ENCODE peak calls at places on chromosomes 1 and 21, in nine cellular contexts. I is tibial nerve, B is transverse colon, P is GM12892, Y is H54, O is GM12891, Q is body of pancreas, D is A549, U is heart left ventricle. E is an unnamed sample.

GRCh38 chr21:25970254-25970930 is 200.2 kb downstream of the APP start:
- DNase-seq in I (no peak), B (no peak), P (no peak), Y (no peak), O (no peak), Q (no peak), D (no peak), U (no peak), E (no peak)

GRCh38 chr21:43731891-43732711 is 13.2 kb downstream of the PDXK start:
- DNase-seq in I (peak), B (no peak), P (no peak), Y (no peak), O (no peak), Q (no peak), D (no peak), U (no peak), E (no peak)

GRCh38 chr1:116316373-116316772 is 56.7 kb upstream of the ATP1A1 start:
- DNase-seq in I (no peak), B (no peak), P (no peak), Y (no peak), O (no peak), Q (peak), D (no peak), U (no peak), E (no peak)

GRCh38 chr1:33470495-33471012 is 1.9 kb upstream of the ZSCAN20 start:
- DNase-seq in I (peak), B (peak), P (peak), Y (peak), O (peak), Q (peak), D (peak), U (peak), E (peak)

GRCh38 chr1:245798367-245798747 is 643.6 kb downstream of the KIF26B start:
- DNase-seq in I (no peak), B (no peak), P (no peak), Y (no peak), O (no peak), Q (no peak), D (no peak), U (no peak), E (no peak)

GRCh38 chr1:3066826-3067225 is 2.2 kb upstream of the PRDM16 start:
- DNase-seq in I (no peak), B (no peak), P (no peak), Y (no peak), O (no peak), Q (peak), D (no peak), U (peak), E (peak)

GRCh38 chr21:39182484-39183271 is 573 bp downstream of the PSMG1 start:
- DNase-seq in I (no peak), B (peak), P (no peak), Y (no peak), O (no peak), Q (no peak), D (peak), U (no peak), E (no peak)

GRCh38 chr1:216627252-216627651 is 96.0 kb downstream of the ESRRG start:
- DNase-seq in I (no peak), B (no peak), P (no peak), Y (no peak), O (no peak), Q (no peak), D (no peak), U (no peak), E (no peak)

GRCh38 chr1:77095231-77095630 is 124.0 kb downstream of the PIGK start:
- DNase-seq in I (no peak), B (no peak), P (no peak), Y (no peak), O (no peak), Q (no peak), D (no peak), U (no peak), E (no peak)

GRCh38 chr1:194331758-194332157 is 1145.3 kb upstream of the B3GALT2 start:
- DNase-seq in I (no peak), B (no peak), P (no peak), Y (no peak), O (no peak), Q (no peak), D (no peak), U (no peak), E (no peak)

GRCh38 chr1:29575826-29576225 is 339.5 kb downstream of the PTPRU start:
- DNase-seq in I (no peak), B (no peak), P (no peak), Y (no peak), O (no peak), Q (no peak), D (no peak), U (no peak), E (no peak)

GRCh38 chr1:85464497-85465098 is 361 bp downstream of the DDAH1 start:
- DNase-seq in I (peak), B (peak), P (peak), Y (peak), O (peak), Q (peak), D (peak), U (peak), E (peak)

GRCh38 chr1:8431028-8431427 is 113.1 kb downstream of the SLC45A1 start:
- DNase-seq in I (no peak), B (no peak), P (no peak), Y (no peak), O (no peak), Q (no peak), D (no peak), U (no peak), E (no peak)

GRCh38 chr1:33971018-33971710 is 107.3 kb downstream of the HMGB4 start:
- DNase-seq in I (no peak), B (no peak), P (no peak), Y (no peak), O (no peak), Q (peak), D (no peak), U (no peak), E (no peak)

GRCh38 chr1:3907621-3908165 is 7.6 kb upstream of the C1orf174 start:
- DNase-seq in I (no peak), B (no peak), P (no peak), Y (no peak), O (no peak), Q (no peak), D (no peak), U (peak), E (peak)

GRCh38 chr1:238581332-238581731 is 690.6 kb upstream of the ZP4 start:
- DNase-seq in I (no peak), B (no peak), P (no peak), Y (no peak), O (no peak), Q (no peak), D (no peak), U (no peak), E (no peak)

GRCh38 chr1:54965624-54966340 is 14.6 kb upstream of the TMEM61 start:
- DNase-seq in I (peak), B (peak), P (no peak), Y (no peak), O (no peak), Q (peak), D (no peak), U (no peak), E (peak)

GRCh38 chr1:64743954-64744491 is 852 bp upstream of the RAVER2 start:
- DNase-seq in I (no peak), B (no peak), P (no peak), Y (no peak), O (peak), Q (no peak), D (no peak), U (no peak), E (no peak)

GRCh38 chr21:42538479-42539275 is 25.0 kb downstream of the SLC37A1 start:
- DNase-seq in I (no peak), B (no peak), P (no peak), Y (no peak), O (no peak), Q (no peak), D (no peak), U (peak), E (no peak)

GRCh38 chr1:65467536-65467935 is 47.1 kb downstream of the LEPR start:
- DNase-seq in I (no peak), B (no peak), P (no peak), Y (no peak), O (no peak), Q (peak), D (peak), U (no peak), E (no peak)

GRCh38 chr1:157274698-157275534 is 136.7 kb upstream of the ETV3 start:
- DNase-seq in I (no peak), B (no peak), P (no peak), Y (no peak), O (no peak), Q (peak), D (peak), U (no peak), E (no peak)

GRCh38 chr1:245773344-245773743 is 618.6 kb downstream of the KIF26B start:
- DNase-seq in I (no peak), B (no peak), P (no peak), Y (no peak), O (no peak), Q (no peak), D (no peak), U (no peak), E (no peak)

GRCh38 chr21:41425588-41425953 is 468 bp upstream of the MX1 start:
- DNase-seq in I (no peak), B (no peak), P (no peak), Y (no peak), O (no peak), Q (no peak), D (no peak), U (no peak), E (no peak)

GRCh38 chr21:41418956-41419680 is 6.9 kb upstream of the MX1 start:
- DNase-seq in I (no peak), B (no peak), P (no peak), Y (no peak), O (no peak), Q (no peak), D (no peak), U (no peak), E (no peak)

GRCh38 chr21:41422546-41423372 is 3.3 kb upstream of the MX1 start:
- DNase-seq in I (no peak), B (no peak), P (no peak), Y (no peak), O (no peak), Q (no peak), D (no peak), U (no peak), E (no peak)

GRCh38 chr21:41418393-41418792 is 7.6 kb upstream of the MX1 start:
- DNase-seq in I (no peak), B (no peak), P (no peak), Y (no peak), O (no peak), Q (no peak), D (no peak), U (no peak), E (no peak)

DNA sequence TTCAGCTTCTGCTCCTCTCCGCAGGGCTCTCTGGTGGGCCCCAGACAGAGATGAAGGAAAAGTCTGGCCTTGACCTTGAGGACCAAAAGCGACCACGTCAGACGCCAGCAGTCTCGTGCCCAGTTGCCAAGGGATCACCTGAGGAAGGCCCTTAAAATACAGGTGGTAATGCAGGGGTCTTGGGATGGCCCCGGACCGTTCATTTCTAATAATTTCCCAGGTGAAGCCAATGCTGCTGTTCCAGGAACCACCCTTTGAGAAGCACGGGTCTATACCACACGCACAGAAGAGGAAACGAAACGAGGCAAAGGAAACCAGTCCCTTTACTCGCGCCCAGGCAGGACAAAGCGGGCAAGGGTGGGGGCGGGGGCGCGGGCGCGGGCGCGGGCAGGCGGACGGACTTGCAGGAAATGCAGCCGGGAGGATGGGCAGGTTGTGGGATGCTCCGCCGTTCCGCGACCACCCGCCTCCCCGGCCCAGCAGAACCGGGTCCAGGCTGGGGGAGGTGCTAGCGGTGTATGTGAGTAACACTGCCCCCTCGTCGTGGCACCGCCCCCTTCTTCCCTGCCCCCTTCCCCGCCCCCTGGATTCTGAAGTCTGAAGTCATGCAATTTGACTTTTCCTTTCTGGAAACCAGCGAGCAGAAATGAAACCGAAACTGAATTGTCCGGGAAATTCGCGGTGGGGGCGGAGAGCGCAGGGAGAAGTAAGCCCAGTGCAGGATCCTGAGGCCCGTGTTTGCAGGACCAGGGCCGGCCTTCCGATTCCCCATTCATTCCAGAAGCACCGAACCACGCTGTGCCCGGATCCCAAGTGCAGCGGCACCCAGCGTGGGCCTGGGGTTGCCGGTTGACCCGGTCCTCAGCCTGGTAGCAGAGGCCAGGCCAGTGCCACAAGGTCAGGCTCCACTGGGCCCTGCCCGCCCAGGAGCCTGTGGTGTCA is 5.8 kb upstream of the MX1 start:
- DNase-seq in I (peak), B (peak), P (peak), Y (peak), O (peak), Q (peak), D (peak), U (peak), E (peak)
- TF ChIP-seq POLR2A in I (peak), B (no peak), P (peak), Y (peak), O (no peak), Q (no peak), D (no peak), U (no peak), E (peak)

GRCh38 chr1:24098907-24099637 is 12.9 kb downstream of the MYOM3 start:
- DNase-seq in I (no peak), B (no peak), P (no peak), Y (no peak), O (no peak), Q (peak), D (no peak), U (peak), E (no peak)
- TF ChIP-seq POLR2A in I (no peak), B (no peak), P (no peak), Y (no peak), O (no peak), Q (no peak), D (no peak), U (no peak), E (no peak)

DNA sequence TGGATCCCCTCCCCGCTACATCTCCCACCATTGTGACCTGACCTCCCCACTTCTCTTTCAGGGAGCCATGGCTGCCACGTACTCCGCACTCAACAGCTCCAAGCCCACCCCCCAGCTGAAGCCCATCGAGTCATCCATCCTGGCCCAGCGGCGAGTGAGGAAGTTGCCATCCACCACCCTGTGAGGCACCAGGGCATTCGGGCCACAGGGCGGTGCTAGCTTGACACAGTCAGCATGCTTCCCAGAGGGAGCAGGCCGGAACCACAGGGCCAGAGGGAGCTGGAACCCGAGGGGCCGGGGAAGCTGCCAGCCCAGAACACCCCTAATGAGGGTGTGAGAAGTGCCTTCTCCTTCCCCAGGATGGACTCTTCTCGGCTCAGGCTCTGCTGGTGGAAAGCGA is 44.5 kb downstream of the RPS6KA1 start:
- DNase-seq in I (no peak), B (no peak), P (no peak), Y (no peak), O (no peak), Q (no peak), D (no peak), U (no peak), E (no peak)
- TF ChIP-seq POLR2A in I (no peak), B (no peak), P (no peak), Y (no peak), O (no peak), Q (no peak), D (no peak), U (no peak), E (no peak)

GRCh38 chr21:41167348-41168342 is at the start of gene BACE2:
- DNase-seq in I (peak), B (peak), P (peak), Y (peak), O (peak), Q (peak), D (peak), U (peak), E (peak)
- TF ChIP-seq POLR2A in I (peak), B (peak), P (no peak), Y (peak), O (no peak), Q (peak), D (no peak), U (no peak), E (peak)

DNA sequence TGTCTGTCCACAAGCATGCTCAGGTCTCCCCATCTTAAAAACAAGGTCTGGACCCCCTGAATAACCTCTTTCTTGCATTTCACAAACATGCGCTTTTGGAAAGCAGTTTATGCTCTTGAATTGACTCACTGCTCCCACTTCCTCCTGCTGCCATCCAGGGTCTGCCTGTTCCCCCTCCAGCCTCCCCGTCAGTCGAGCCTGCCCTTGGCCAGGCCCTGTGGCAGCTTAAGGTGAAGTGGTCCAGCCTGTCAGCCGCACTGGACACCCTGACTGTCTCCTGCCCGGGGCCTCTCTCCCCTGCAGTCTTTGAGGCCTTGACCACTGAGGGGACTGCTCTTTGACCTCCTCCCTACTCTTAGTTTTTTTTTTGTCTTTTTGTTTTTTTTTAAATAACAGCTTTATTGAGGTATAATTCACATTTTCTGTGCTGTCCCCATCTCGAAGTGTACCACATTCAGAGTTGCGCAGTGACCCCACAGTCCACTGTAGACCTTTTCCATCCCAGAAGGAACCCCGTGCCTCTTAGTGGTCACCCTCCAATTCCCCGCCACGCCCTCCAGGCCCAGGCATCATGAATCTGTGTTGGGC is 18.3 kb downstream of the GPR137B start:
- DNase-seq in I (no peak), B (no peak), P (no peak), Y (no peak), O (no peak), Q (no peak), D (no peak), U (no peak), E (no peak)
- TF ChIP-seq POLR2A in I (no peak), B (no peak), P (no peak), Y (no peak), O (no peak), Q (no peak), D (no peak), U (no peak), E (no peak)

GRCh38 chr1:51519048-51519856 is at the start of gene EPS15:
- DNase-seq in I (peak), B (peak), P (peak), Y (peak), O (peak), Q (peak), D (peak), U (peak), E (peak)
- TF ChIP-seq POLR2A in I (peak), B (peak), P (peak), Y (peak), O (peak), Q (peak), D (peak), U (no peak), E (peak)

DNA sequence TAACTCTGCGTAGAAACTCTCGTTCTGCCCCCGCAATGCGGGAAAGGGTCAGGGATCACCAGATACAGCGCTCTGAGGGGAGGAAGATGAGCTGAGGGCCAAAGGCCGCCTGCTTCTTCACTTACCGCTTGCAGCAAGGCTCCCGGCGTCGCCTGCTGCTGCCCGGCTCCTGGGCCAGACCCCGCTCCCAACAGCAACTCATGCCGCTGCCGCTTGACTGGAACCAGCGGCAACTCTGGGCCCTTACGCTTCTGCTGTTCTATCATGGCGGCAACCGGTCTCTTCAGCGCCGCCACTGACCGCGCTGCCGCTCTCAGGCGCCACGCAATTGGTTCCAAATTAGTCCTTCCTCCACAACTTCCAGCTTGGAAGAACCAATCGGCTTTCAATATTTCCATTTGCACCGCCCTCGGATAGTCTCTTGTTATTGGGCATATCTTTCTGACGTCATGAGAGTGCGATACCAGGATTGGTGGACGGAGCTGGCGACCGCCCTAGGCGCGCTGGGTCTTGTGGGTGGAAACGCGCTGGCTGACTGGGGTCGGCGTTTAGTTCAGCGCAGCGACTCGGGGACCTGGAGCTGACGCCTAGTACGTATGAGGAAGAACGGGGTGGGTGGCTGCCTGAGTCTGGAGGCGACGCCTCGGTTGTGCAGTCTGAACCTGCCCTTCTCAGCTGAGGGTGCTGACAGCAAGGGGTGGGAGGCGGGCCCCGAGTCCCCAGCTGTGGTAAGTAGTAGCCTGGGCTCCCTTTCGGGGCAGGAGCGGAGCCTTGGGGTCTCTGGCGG is at the start of the genes SNRNP40 and ZCCHC17:
- DNase-seq in I (peak), B (peak), P (peak), Y (peak), O (peak), Q (peak), D (peak), U (peak), E (peak)
- TF ChIP-seq POLR2A in I (peak), B (peak), P (peak), Y (peak), O (peak), Q (peak), D (peak), U (peak), E (peak)

GRCh38 chr1:89692601-89693503 is 59.9 kb downstream of the LRRC8C start:
- DNase-seq in I (no peak), B (no peak), P (no peak), Y (no peak), O (no peak), Q (peak), D (peak), U (no peak), E (no peak)
- TF ChIP-seq POLR2A in I (no peak), B (no peak), P (no peak), Y (no peak), O (no peak), Q (no peak), D (no peak), U (no peak), E (no peak)